ENCODE peak calls at places on chromosome 1, in ten cellular contexts. One of them, this sample, is unnamed.

GRCh38 chr1:39859859-39860812 is 23.2 kb downstream of the TRIT1 start:
- DNase-seq in non-pigmented ciliary epithelial cell: no peak
- DNase-seq in CD4-positive, CD25-positive, alpha-beta regulatory T cell: no peak
- DNase-seq in GM12865: no peak
- DNase-seq in GDM1: no peak
- DNase-seq in ACHN: no peak
- DNase-seq in T follicular helper cell: no peak
- DNase-seq in germinal center: no peak
- DNase-seq in cardiac fibroblast: no peak
- DNase-seq in neuronal stem cell: no peak
- DNase-seq in this sample: no peak

GRCh38 chr1:91120421-91120820 is 98.6 kb upstream of the ZNF644 start:
- DNase-seq in neuronal stem cell: no peak
- DNase-seq in germinal center: no peak
- DNase-seq in T follicular helper cell: no peak
- DNase-seq in ACHN: no peak
- DNase-seq in non-pigmented ciliary epithelial cell: no peak
- DNase-seq in CD4-positive, CD25-positive, alpha-beta regulatory T cell: no peak
- DNase-seq in cardiac fibroblast: no peak
- DNase-seq in GM12865: no peak
- DNase-seq in GDM1: no peak
- DNase-seq in this sample: no peak

GRCh38 chr1:31505884-31506497 is 70.3 kb upstream of the TINAGL1 start:
- DNase-seq in non-pigmented ciliary epithelial cell: peak; percentile 48
- DNase-seq in neuronal stem cell: no peak
- DNase-seq in T follicular helper cell: no peak
- DNase-seq in GM12865: peak; percentile 83
- DNase-seq in CD4-positive, CD25-positive, alpha-beta regulatory T cell: peak; percentile 27
- DNase-seq in germinal center: no peak
- DNase-seq in GDM1: no peak
- DNase-seq in cardiac fibroblast: peak; percentile 47
- DNase-seq in ACHN: no peak
- DNase-seq in this sample: no peak

GRCh38 chr1:30257322-30257721 is 466.1 kb downstream of the MATN1 start:
- DNase-seq in non-pigmented ciliary epithelial cell: no peak
- DNase-seq in GDM1: no peak
- DNase-seq in CD4-positive, CD25-positive, alpha-beta regulatory T cell: no peak
- DNase-seq in T follicular helper cell: no peak
- DNase-seq in GM12865: no peak
- DNase-seq in ACHN: no peak
- DNase-seq in cardiac fibroblast: no peak
- DNase-seq in neuronal stem cell: no peak
- DNase-seq in germinal center: no peak
- DNase-seq in this sample: no peak

GRCh38 chr1:113976609-113977278 is 2.5 kb upstream of the OLFML3 start:
- DNase-seq in non-pigmented ciliary epithelial cell: no peak
- DNase-seq in cardiac fibroblast: peak; percentile 73
- DNase-seq in T follicular helper cell: no peak
- DNase-seq in GDM1: peak; percentile 48
- DNase-seq in CD4-positive, CD25-positive, alpha-beta regulatory T cell: peak; percentile 21
- DNase-seq in germinal center: no peak
- DNase-seq in ACHN: peak; percentile 58
- DNase-seq in GM12865: no peak
- DNase-seq in neuronal stem cell: peak; percentile 58
- DNase-seq in this sample: no peak

GRCh38 chr1:229238674-229239415 is 32.1 kb upstream of the RAB4A start:
- DNase-seq in GM12865: no peak
- DNase-seq in ACHN: no peak
- DNase-seq in GDM1: no peak
- DNase-seq in cardiac fibroblast: peak; percentile 56
- DNase-seq in T follicular helper cell: no peak
- DNase-seq in germinal center: no peak
- DNase-seq in CD4-positive, CD25-positive, alpha-beta regulatory T cell: no peak
- DNase-seq in non-pigmented ciliary epithelial cell: no peak
- DNase-seq in neuronal stem cell: no peak
- DNase-seq in this sample: no peak

GRCh38 chr1:6971048-6971447 is 185.8 kb downstream of the CAMTA1 start:
- DNase-seq in GM12865: no peak
- DNase-seq in non-pigmented ciliary epithelial cell: no peak
- DNase-seq in ACHN: no peak
- DNase-seq in cardiac fibroblast: no peak
- DNase-seq in germinal center: no peak
- DNase-seq in GDM1: no peak
- DNase-seq in T follicular helper cell: no peak
- DNase-seq in CD4-positive, CD25-positive, alpha-beta regulatory T cell: no peak
- DNase-seq in neuronal stem cell: no peak
- DNase-seq in this sample: no peak

GRCh38 chr1:1004780-1005697 is 5.1 kb upstream of the HES4 start:
- DNase-seq in germinal center: no peak
- DNase-seq in non-pigmented ciliary epithelial cell: no peak
- DNase-seq in CD4-positive, CD25-positive, alpha-beta regulatory T cell: no peak
- DNase-seq in GM12865: no peak
- DNase-seq in GDM1: peak; percentile 39
- DNase-seq in ACHN: no peak
- DNase-seq in T follicular helper cell: no peak
- DNase-seq in neuronal stem cell: no peak
- DNase-seq in cardiac fibroblast: peak; percentile 67
- DNase-seq in this sample: no peak

GRCh38 chr1:26349196-26349885 is 4.6 kb downstream of the CRYBG2 start:
- DNase-seq in CD4-positive, CD25-positive, alpha-beta regulatory T cell: no peak
- DNase-seq in cardiac fibroblast: peak; percentile 25
- DNase-seq in GM12865: no peak
- DNase-seq in ACHN: peak; percentile 87
- DNase-seq in T follicular helper cell: no peak
- DNase-seq in germinal center: no peak
- DNase-seq in non-pigmented ciliary epithelial cell: peak; percentile 60
- DNase-seq in GDM1: no peak
- DNase-seq in neuronal stem cell: no peak
- DNase-seq in this sample: no peak

GRCh38 chr1:47901001-47901575 is 96.1 kb downstream of the TRABD2B start:
- DNase-seq in CD4-positive, CD25-positive, alpha-beta regulatory T cell: no peak
- DNase-seq in T follicular helper cell: no peak
- DNase-seq in GDM1: no peak
- DNase-seq in ACHN: no peak
- DNase-seq in germinal center: no peak
- DNase-seq in non-pigmented ciliary epithelial cell: no peak
- DNase-seq in GM12865: no peak
- DNase-seq in neuronal stem cell: no peak
- DNase-seq in cardiac fibroblast: no peak
- DNase-seq in this sample: no peak

GRCh38 chr1:178294654-178295053 is 200.8 kb downstream of the RASAL2 start:
- DNase-seq in GM12865: no peak
- DNase-seq in T follicular helper cell: no peak
- DNase-seq in neuronal stem cell: peak; percentile 29
- DNase-seq in cardiac fibroblast: no peak
- DNase-seq in non-pigmented ciliary epithelial cell: no peak
- DNase-seq in GDM1: no peak
- DNase-seq in CD4-positive, CD25-positive, alpha-beta regulatory T cell: no peak
- DNase-seq in ACHN: no peak
- DNase-seq in germinal center: no peak
- DNase-seq in this sample: no peak

GRCh38 chr1:46622341-46622740 is 5.7 kb upstream of the MOB3C start:
- DNase-seq in CD4-positive, CD25-positive, alpha-beta regulatory T cell: peak; percentile 18
- DNase-seq in GDM1: no peak
- DNase-seq in ACHN: peak; percentile 50
- DNase-seq in GM12865: no peak
- DNase-seq in cardiac fibroblast: peak; percentile 51
- DNase-seq in T follicular helper cell: no peak
- DNase-seq in non-pigmented ciliary epithelial cell: no peak
- DNase-seq in neuronal stem cell: no peak
- DNase-seq in germinal center: no peak
- DNase-seq in this sample: no peak

GRCh38 chr1:78682527-78682926 is 32.9 kb downstream of the IFI44 start:
- DNase-seq in non-pigmented ciliary epithelial cell: no peak
- DNase-seq in germinal center: no peak
- DNase-seq in GM12865: no peak
- DNase-seq in GDM1: no peak
- DNase-seq in CD4-positive, CD25-positive, alpha-beta regulatory T cell: no peak
- DNase-seq in T follicular helper cell: no peak
- DNase-seq in neuronal stem cell: no peak
- DNase-seq in cardiac fibroblast: no peak
- DNase-seq in ACHN: no peak
- DNase-seq in this sample: no peak

GRCh38 chr1:170678196-170678595 is 14.3 kb downstream of the PRRX1 start:
- DNase-seq in GDM1: no peak
- DNase-seq in non-pigmented ciliary epithelial cell: no peak
- DNase-seq in neuronal stem cell: no peak
- DNase-seq in germinal center: no peak
- DNase-seq in cardiac fibroblast: peak; percentile 33
- DNase-seq in CD4-positive, CD25-positive, alpha-beta regulatory T cell: no peak
- DNase-seq in T follicular helper cell: no peak
- DNase-seq in ACHN: no peak
- DNase-seq in GM12865: no peak
- DNase-seq in this sample: no peak

GRCh38 chr1:63779338-63779819 is 5.6 kb downstream of the ROR1 start:
- DNase-seq in neuronal stem cell: no peak
- DNase-seq in non-pigmented ciliary epithelial cell: no peak
- DNase-seq in CD4-positive, CD25-positive, alpha-beta regulatory T cell: no peak
- DNase-seq in ACHN: no peak
- DNase-seq in T follicular helper cell: no peak
- DNase-seq in GDM1: no peak
- DNase-seq in germinal center: no peak
- DNase-seq in GM12865: no peak
- DNase-seq in cardiac fibroblast: no peak
- DNase-seq in this sample: no peak

GRCh38 chr1:241834733-241835377 is 13.1 kb upstream of the EXO1 start:
- DNase-seq in germinal center: no peak
- DNase-seq in non-pigmented ciliary epithelial cell: no peak
- DNase-seq in GDM1: no peak
- DNase-seq in T follicular helper cell: no peak
- DNase-seq in CD4-positive, CD25-positive, alpha-beta regulatory T cell: no peak
- DNase-seq in cardiac fibroblast: peak; percentile 66
- DNase-seq in ACHN: peak; percentile 65
- DNase-seq in GM12865: no peak
- DNase-seq in neuronal stem cell: no peak
- DNase-seq in this sample: no peak